ENCODE peak calls at places on chromosomes 4 and X, in seven cellular contexts. N, J, U, Z, D, X and S are unnamed samples.

GRCh38 chrX:2452317-2452784 is 48.4 kb downstream of the DHRSX start:
- DNase-seq in Z (no peak), D (no peak), N (peak), J (no peak), U (no peak), X (no peak), S (no peak)

GRCh38 chr4:31411606-31412005 is 691.4 kb downstream of the PCDH7 start:
- DNase-seq in J (no peak), N (no peak), U (no peak), X (no peak), D (no peak), Z (no peak), S (peak)

GRCh38 chrX:3370656-3371055 is 24.2 kb upstream of the MXRA5 start:
- DNase-seq in U (no peak), N (no peak), J (no peak), X (no peak), Z (no peak), D (no peak), S (peak)

GRCh38 chrX:316351-317325 is 2.0 kb downstream of the GTPBP6 start:
- DNase-seq in Z (no peak), J (no peak), U (no peak), N (peak), D (no peak), X (no peak), S (no peak)

GRCh38 chr4:6252051-6252450 is 17.6 kb upstream of the WFS1 start:
- DNase-seq in D (no peak), Z (no peak), J (no peak), X (no peak), U (no peak), N (no peak), S (no peak)

GRCh38 chr4:4852591-4853362 is 6.7 kb upstream of the MSX1 start:
- DNase-seq in J (peak), D (no peak), U (no peak), X (no peak), Z (peak), N (peak), S (peak)

GRCh38 chr4:165326831-165327210 is 648 bp upstream of the MSMO1 start:
- DNase-seq in N (no peak), U (no peak), D (no peak), Z (peak), X (no peak), J (no peak), S (peak)

GRCh38 chr4:71212216-71212615 is 126.6 kb upstream of the SLC4A4 start:
- DNase-seq in U (no peak), D (no peak), Z (no peak), J (no peak), X (no peak), N (no peak), S (no peak)

GRCh38 chr4:4864443-4864939 is 5.0 kb downstream of the MSX1 start:
- DNase-seq in U (no peak), X (no peak), N (no peak), D (no peak), Z (no peak), J (no peak), S (no peak)

GRCh38 chr4:82774711-82775171 is 23.9 kb downstream of the SCD5 start:
- DNase-seq in Z (peak), D (no peak), X (no peak), N (no peak), J (no peak), U (no peak), S (peak)

GRCh38 chr4:188160406-188160805 is 21.2 kb downstream of the TRIML1 start:
- DNase-seq in Z (no peak), U (no peak), J (no peak), N (no peak), D (no peak), X (no peak), S (no peak)

GRCh38 chr4:181234951-181235350 is 1008.3 kb upstream of the TENM3 start:
- DNase-seq in Z (no peak), J (no peak), N (no peak), X (no peak), D (no peak), U (no peak), S (no peak)

GRCh38 chrX:51641421-51642021 is 22.8 kb upstream of the CENPVL3 start:
- DNase-seq in Z (peak), X (peak), U (no peak), J (no peak), N (no peak), D (no peak), S (peak)

GRCh38 chr4:38634047-38634759 is 29.8 kb upstream of the KLF3 start:
- DNase-seq in N (no peak), X (no peak), Z (no peak), J (no peak), D (no peak), U (no peak), S (no peak)

GRCh38 chrX:119236599-119237525 is 777 bp downstream of the PGRMC1 start:
- DNase-seq in N (peak), U (peak), J (no peak), D (peak), Z (peak), X (no peak), S (peak)

GRCh38 chr4:185576918-185577591 is 41.7 kb upstream of the PDLIM3 start:
- DNase-seq in D (no peak), Z (no peak), X (no peak), U (no peak), N (no peak), J (no peak), S (no peak)

GRCh38 chr4:185082549-185082948 is 60.5 kb upstream of the SLC25A4 start:
- DNase-seq in U (no peak), N (no peak), X (no peak), Z (no peak), J (no peak), D (no peak), S (peak)

GRCh38 chr4:88722828-88723227 is 25.2 kb upstream of the NAP1L5 start:
- DNase-seq in X (no peak), N (no peak), J (no peak), U (peak), Z (no peak), D (no peak), S (no peak)

GRCh38 chr4:84847978-84848377 is 118.5 kb downstream of the WDFY3 start:
- DNase-seq in J (no peak), U (no peak), N (no peak), Z (no peak), D (no peak), X (no peak), S (no peak)

GRCh38 chrX:53481093-53481492 is 46.9 kb upstream of the HSD17B10 start:
- DNase-seq in U (no peak), N (no peak), Z (no peak), D (peak), J (peak), X (no peak), S (no peak)

GRCh38 chrX:13695601-13696115 is 6.7 kb downstream of the RAB9A start:
- DNase-seq in Z (no peak), D (no peak), X (no peak), J (no peak), U (no peak), N (no peak), S (no peak)

GRCh38 chr4:34814266-34814665 is 1430.0 kb downstream of the ARAP2 start:
- DNase-seq in X (no peak), Z (no peak), J (no peak), D (no peak), U (no peak), N (no peak), S (no peak)

GRCh38 chrX:68440940-68441339 is 7.6 kb upstream of the OPHN1 start:
- DNase-seq in U (peak), X (no peak), Z (no peak), N (no peak), D (no peak), J (no peak), S (peak)

GRCh38 chr4:176587920-176588319 is 204.8 kb downstream of the VEGFC start:
- DNase-seq in X (no peak), U (no peak), Z (no peak), N (no peak), D (no peak), J (no peak), S (peak)

GRCh38 chrX:53088136-53088974 is 5.6 kb upstream of the KANTR start:
- DNase-seq in U (peak), N (peak), X (no peak), J (peak), D (peak), Z (peak), S (peak)

GRCh38 chr4:26452565-26453531 is 37.4 kb downstream of the CCKAR start:
- DNase-seq in D (no peak), J (no peak), N (no peak), X (peak), U (no peak), Z (no peak), S (no peak)

GRCh38 chrX:11341274-11342256 is 48.4 kb downstream of the AMELX start:
- DNase-seq in X (no peak), Z (no peak), D (no peak), J (no peak), N (peak), U (peak), S (peak)

GRCh38 chr4:159698336-159698735 is 595.5 kb downstream of the RAPGEF2 start:
- DNase-seq in Z (no peak), U (no peak), J (no peak), N (no peak), D (no peak), X (no peak), S (peak)

GRCh38 chr4:184473515-184474260 is 662 bp downstream of the IRF2 start:
- DNase-seq in D (peak), X (no peak), Z (peak), N (peak), J (peak), U (peak), S (peak)